ENCODE peak calls at places on chromosomes 6 and 20, in nine cellular contexts. P is adrenal gland; I is tibial nerve; N is mesendoderm; M is cardiac muscle cell; U is naive thymus-derived CD4-positive, alpha-beta T cell; R is CD8-positive, alpha-beta T cell; A is kidney; F is SJSA1. H is an unnamed sample. For H3K4me1, the result is how much of the 10 kb centered on the place peaks cover.

GRCh38 chr6:76697585-76697984 is 625.1 kb upstream of the IMPG1 start:
- DNase-seq in P (no peak), R (no peak), U (no peak), N (peak), M (peak), F (no peak), I (no peak), A (no peak), H (no peak)

GRCh38 chr20:45983279-45983743 is 11.3 kb upstream of the ZNF335 start:
- DNase-seq in U (no peak), F (no peak), N (peak), R (no peak), I (no peak), P (no peak), A (peak), M (no peak), H (no peak)

GRCh38 chr6:2582268-2582667 is 168.5 kb downstream of the MYLK4 start:
- DNase-seq in N (no peak), U (no peak), A (no peak), F (no peak), P (no peak), M (no peak), I (no peak), R (no peak), H (no peak)

GRCh38 chr20:25177890-25178321 is 17.6 kb upstream of the ENTPD6 start:
- DNase-seq in P (no peak), A (no peak), N (no peak), M (peak), R (no peak), I (no peak), U (no peak), F (peak), H (no peak)

GRCh38 chr6:89145962-89146747 is at the start of gene PM20D2:
- DNase-seq in I (no peak), A (peak), M (peak), P (peak), U (peak), F (peak), N (peak), R (peak), H (peak)

GRCh38 chr6:136012198-136012884 is 160.8 kb downstream of the PDE7B start:
- DNase-seq in N (peak), M (peak), F (peak), P (no peak), U (no peak), A (no peak), R (no peak), I (no peak), H (no peak)

GRCh38 chr6:137661601-137662000 is 167.4 kb upstream of the OLIG3 start:
- DNase-seq in I (peak), N (peak), U (no peak), A (no peak), P (no peak), R (no peak), F (no peak), M (peak), H (no peak)

GRCh38 chr6:94341173-94341572 is 921.8 kb upstream of the EPHA7 start:
- DNase-seq in P (no peak), R (no peak), I (no peak), U (no peak), F (no peak), M (no peak), N (no peak), A (no peak), H (no peak)

GRCh38 chr20:53837126-53837826 is 233.1 kb downstream of the BCAS1 start:
- DNase-seq in R (no peak), P (no peak), A (no peak), N (no peak), F (no peak), U (no peak), I (no peak), M (no peak), H (no peak)

GRCh38 chr6:53827485-53827884 is 32.7 kb downstream of the LRRC1 start:
- DNase-seq in M (no peak), I (no peak), P (no peak), U (no peak), A (no peak), N (no peak), R (no peak), F (no peak), H (no peak)

GRCh38 chr6:104431096-104431495 is 428.6 kb downstream of the HACE1 start:
- DNase-seq in F (no peak), I (no peak), R (no peak), P (no peak), A (no peak), U (no peak), N (no peak), M (no peak), H (no peak)

GRCh38 chr20:9668356-9668755 is 154.0 kb downstream of the LAMP5 start:
- DNase-seq in U (no peak), F (no peak), A (no peak), R (no peak), M (no peak), P (no peak), I (no peak), N (no peak), H (no peak)

GRCh38 chr20:13723015-13723414 is 61.7 kb downstream of the ESF1 start:
- DNase-seq in R (no peak), M (peak), A (no peak), I (no peak), F (no peak), N (no peak), P (no peak), U (no peak), H (no peak)

GRCh38 chr6:79713701-79714322 is 82.7 kb downstream of the SH3BGRL2 start:
- DNase-seq in F (peak), U (no peak), I (no peak), M (peak), A (no peak), R (peak), P (peak), N (peak), H (no peak)

GRCh38 chr6:141402489-141402888 is 730.2 kb upstream of the GJE1 start:
- DNase-seq in A (no peak), M (no peak), N (no peak), P (no peak), R (no peak), U (no peak), F (no peak), I (no peak), H (no peak)

GRCh38 chr6:47203968-47204611 is 105.6 kb downstream of the TNFRSF21 start:
- DNase-seq in M (no peak), R (no peak), U (no peak), I (no peak), F (no peak), P (no peak), N (no peak), A (no peak), H (no peak)

GRCh38 chr6:6661684-6662083 is 73.2 kb downstream of the LY86 start:
- DNase-seq in M (peak), F (no peak), N (no peak), I (no peak), A (no peak), R (no peak), U (no peak), P (peak), H (no peak)

GRCh38 chr6:31652925-31653724 is 664 bp upstream of the BAG6 start:
- DNase-seq in R (no peak), U (no peak), N (peak), P (peak), A (peak), F (peak), M (no peak), I (peak), H (peak)

GRCh38 chr6:156914171-156914570 is 137.0 kb downstream of the ARID1B start:
- DNase-seq in M (no peak), U (no peak), I (no peak), N (no peak), A (no peak), F (no peak), R (no peak), P (no peak), H (no peak)

GRCh38 chr6:169217972-169218371 is 35.7 kb downstream of the THBS2 start:
- DNase-seq in F (no peak), A (no peak), M (no peak), P (no peak), R (no peak), U (no peak), I (no peak), N (no peak), H (no peak)
- H3K4me1 ChIP-seq in F (under half), A (under half), M (under half), P (under half), R (under half), U (under half), I (under half), N (under half), H (under half)

DNA sequence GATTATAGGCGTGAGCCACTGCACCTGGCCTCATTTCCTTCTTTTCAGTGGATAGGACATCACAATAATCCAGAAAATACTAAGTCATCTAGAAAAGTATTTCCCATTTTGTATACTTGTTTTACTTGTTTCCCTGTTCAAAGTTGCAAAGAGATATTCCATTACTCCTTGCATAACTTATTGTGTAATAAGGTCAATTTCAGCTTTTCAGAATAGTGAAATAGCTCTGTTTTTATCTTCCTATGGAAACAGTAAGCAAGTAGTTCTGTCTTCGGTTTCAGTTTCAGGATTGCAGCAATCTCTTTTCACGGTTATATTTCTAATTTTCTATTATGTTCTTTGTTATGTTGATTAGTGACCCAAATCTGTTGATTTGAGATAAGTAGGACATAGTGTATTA is 6.0 kb downstream of the STX11 start:
- DNase-seq in R (no peak), N (no peak), I (no peak), M (peak), U (no peak), A (no peak), F (no peak), P (no peak), H (no peak)
- H3K4me1 ChIP-seq in R (under half), N (under half), I (under half), M (under half), U (under half), A (under half), F (under half), P (under half), H (under half)

GRCh38 chr6:25831532-25832306 is at the start of gene SLC17A1:
- DNase-seq in A (no peak), F (no peak), P (no peak), I (no peak), U (no peak), R (no peak), N (no peak), M (no peak), H (no peak)

GRCh38 chr6:25834950-25835349 is 3.1 kb upstream of the SLC17A1 start:
- DNase-seq in N (no peak), A (no peak), P (no peak), I (no peak), U (no peak), M (peak), F (no peak), R (no peak), H (no peak)

GRCh38 chr6:25832670-25833069 is 818 bp upstream of the SLC17A1 start:
- DNase-seq in P (no peak), U (no peak), I (no peak), N (no peak), R (no peak), A (no peak), M (no peak), F (no peak), H (no peak)

GRCh38 chr6:25832307-25832662 is 433 bp upstream of the SLC17A1 start:
- DNase-seq in U (no peak), N (no peak), A (no peak), F (no peak), M (no peak), I (no peak), P (no peak), R (no peak), H (no peak)

GRCh38 chr6:25833136-25833535 is 1.3 kb upstream of the SLC17A1 start:
- DNase-seq in P (no peak), U (no peak), I (no peak), F (no peak), M (no peak), R (no peak), N (no peak), A (no peak), H (no peak)
- H3K4me1 ChIP-seq in P (under half), U (under half), I (under half), F (under half), M (under half), R (under half), N (under half), A (under half), H (under half)

GRCh38 chr6:45445364-45445748 is 67.6 kb upstream of the SUPT3H start:
- DNase-seq in U (no peak), P (no peak), N (no peak), F (no peak), A (no peak), M (peak), R (no peak), I (no peak), H (no peak)

GRCh38 chr6:45447005-45447404 is 69.3 kb upstream of the SUPT3H start:
- DNase-seq in M (no peak), I (no peak), P (no peak), U (no peak), A (no peak), R (no peak), F (no peak), N (no peak), H (no peak)

GRCh38 chr6:45445749-45446454 is 68.2 kb upstream of the SUPT3H start:
- DNase-seq in P (peak), U (no peak), F (peak), N (peak), M (peak), R (no peak), A (peak), I (peak), H (peak)

GRCh38 chr6:45448417-45449389 is 71.0 kb upstream of the SUPT3H start:
- DNase-seq in I (no peak), P (no peak), M (no peak), F (no peak), A (no peak), N (no peak), U (no peak), R (no peak), H (no peak)

GRCh38 chr6:45447721-45448120 is 70.0 kb upstream of the SUPT3H start:
- DNase-seq in A (no peak), R (no peak), N (peak), F (no peak), P (no peak), U (no peak), M (no peak), I (no peak), H (no peak)
- H3K4me1 ChIP-seq in A (under half), R (under half), N (under half), F (half or more), P (under half), U (under half), M (under half), I (under half), H (under half)

DNA sequence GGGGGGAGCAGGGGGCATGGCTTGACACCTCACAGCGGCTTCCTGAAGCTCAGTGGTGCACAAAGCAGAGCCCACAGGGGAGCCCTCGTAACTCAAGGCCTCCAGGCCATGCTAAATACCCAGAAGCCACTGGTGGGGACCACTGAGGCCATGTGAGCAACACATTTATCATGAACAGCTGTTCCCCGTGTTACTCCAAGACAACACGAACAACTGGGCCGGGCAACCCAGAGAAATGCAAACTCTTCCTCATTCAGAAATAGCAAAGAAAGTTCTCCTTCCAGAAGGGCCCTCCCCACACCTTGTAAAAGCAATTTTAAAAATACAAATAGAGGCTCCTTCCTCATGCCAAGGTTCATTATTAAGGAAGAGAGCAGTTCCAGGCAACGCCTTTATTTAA is 36.3 kb upstream of the SLCO4A1 start:
- DNase-seq in P (no peak), R (no peak), N (no peak), M (no peak), A (no peak), I (no peak), U (no peak), F (no peak), H (no peak)
- H3K4me1 ChIP-seq in P (under half), R (under half), N (under half), M (under half), A (under half), I (under half), U (under half), F (under half), H (under half)

DNA sequence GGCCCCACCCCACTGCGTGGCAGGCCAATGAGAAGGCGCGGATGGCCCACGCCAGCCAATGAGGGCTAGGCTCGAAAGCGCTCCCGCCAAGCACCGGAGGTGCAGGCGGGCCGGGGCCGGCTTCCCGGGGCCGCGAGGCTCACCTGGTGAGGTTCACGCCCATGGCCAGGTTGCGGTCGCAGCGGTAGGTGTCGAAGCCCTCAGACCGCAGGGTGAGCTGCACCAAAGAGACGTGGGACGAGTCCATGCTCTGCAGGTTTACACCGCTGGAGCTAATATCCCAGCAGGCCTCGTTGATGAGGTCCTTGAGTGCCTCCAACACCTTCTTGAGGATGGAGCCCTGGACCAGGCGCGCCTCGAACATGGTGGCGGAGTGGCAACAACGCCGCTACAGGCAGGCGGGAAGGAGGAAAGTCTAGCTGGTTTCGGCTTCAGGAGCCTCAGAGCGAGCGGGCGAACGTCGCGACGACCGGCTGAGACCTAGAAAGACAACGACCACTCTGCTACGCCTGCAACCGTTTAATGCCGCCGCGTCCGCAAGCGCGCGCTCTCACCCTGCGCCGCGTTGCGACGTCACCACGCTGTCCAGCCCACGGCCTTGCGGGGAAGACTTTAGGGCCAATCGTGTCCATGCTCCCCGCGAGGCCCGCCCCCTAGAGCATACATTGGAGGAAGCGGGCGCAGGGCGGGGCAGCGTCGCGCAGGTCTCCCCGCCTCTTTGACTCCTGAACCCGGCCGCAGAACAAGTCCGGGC is at the start of gene PCNA:
- DNase-seq in N (peak), I (peak), F (peak), P (peak), A (peak), U (peak), R (peak), M (peak), H (peak)
- H3K4me1 ChIP-seq in N (under half), I (under half), F (under half), P (under half), A (under half), U (under half), R (under half), M (under half), H (under half)

H was measured in ovary.